ENCODE peak calls at places on chromosomes 11 and 22, in four cellular contexts. Q is GM12878, W is K562, L is HepG2. S is an unnamed sample.

GRCh38 chr11:31641477-31642062 is 132.0 kb downstream of the ELP4 start:
- DNase-seq in Q (no peak), W (peak), L (peak), S (peak)

GRCh38 chr11:72631806-72632731 is 42.2 kb downstream of the PDE2A start:
- DNase-seq in Q (no peak), L (no peak), W (peak), S (no peak)

GRCh38 chr22:47209547-47210023 is 447.1 kb downstream of the TBC1D22A start:
- DNase-seq in L (no peak), Q (no peak), W (no peak), S (no peak)

GRCh38 chr11:59960502-59961381 is 3.1 kb upstream of the OOSP4A start:
- DNase-seq in L (no peak), W (peak), Q (no peak), S (no peak)

GRCh38 chr22:32590556-32590955 is 115.9 kb downstream of the FBXO7 start:
- DNase-seq in Q (no peak), L (no peak), W (no peak), S (no peak)

GRCh38 chr11:87803748-87804147 is 371.5 kb downstream of the RAB38 start:
- DNase-seq in L (no peak), W (no peak), Q (no peak), S (no peak)

GRCh38 chr11:2374456-2375201 is 2.5 kb upstream of the CD81 start:
- DNase-seq in L (no peak), W (no peak), Q (no peak), S (no peak)

GRCh38 chr22:47205562-47205961 is 443.1 kb downstream of the TBC1D22A start:
- DNase-seq in W (no peak), Q (no peak), L (no peak), S (no peak)

GRCh38 chr11:35031869-35032268 is 107.1 kb upstream of the CD44 start:
- DNase-seq in L (no peak), Q (no peak), W (no peak), S (no peak)

GRCh38 chr11:125287467-125288232 is 123.1 kb downstream of the PKNOX2 start:
- DNase-seq in W (no peak), Q (no peak), L (no peak), S (no peak)

GRCh38 chr11:2471048-2471803 is 26.4 kb downstream of the KCNQ1 start:
- DNase-seq in W (no peak), L (no peak), Q (no peak), S (no peak)

GRCh38 chr22:40797427-40797826 is 21.7 kb downstream of the SLC25A17 start:
- DNase-seq in L (no peak), W (no peak), Q (no peak), S (no peak)

GRCh38 chr11:94024547-94024946 is 3.4 kb downstream of the HEPHL1 start:
- DNase-seq in L (no peak), W (no peak), Q (no peak), S (no peak)

GRCh38 chr22:36227396-36227795 is 11.9 kb downstream of the APOL2 start:
- DNase-seq in Q (no peak), L (no peak), W (no peak), S (no peak)

GRCh38 chr11:64241175-64241429 is 207 bp downstream of the FKBP2 start:
- DNase-seq in Q (peak), W (no peak), L (no peak), S (no peak)

GRCh38 chr22:44995282-44995597 is 14.6 kb downstream of the PHF21B start:
- DNase-seq in Q (no peak), W (no peak), L (no peak), S (no peak)

GRCh38 chr11:116605543-116605942 is 167.2 kb downstream of the BUD13 start:
- DNase-seq in Q (no peak), W (peak), L (peak), S (peak)

GRCh38 chr11:116563028-116563712 is 209.6 kb downstream of the BUD13 start:
- DNase-seq in Q (no peak), W (no peak), L (peak), S (no peak)

GRCh38 chr11:61879152-61879551 is 12.2 kb downstream of the FADS3 start:
- DNase-seq in W (no peak), Q (no peak), L (no peak), S (no peak)

GRCh38 chr11:106156290-106156937 is 79.0 kb downstream of the AASDHPPT start:
- DNase-seq in Q (peak), L (peak), W (peak), S (no peak)

GRCh38 chr11:30023037-30023436 is 6.2 kb upstream of the KCNA4 start:
- DNase-seq in W (no peak), Q (no peak), L (no peak), S (no peak)

GRCh38 chr22:17628304-17629166 is at the start of gene ATP6V1E1:
- DNase-seq in L (peak), Q (peak), W (peak), S (peak)

GRCh38 chr11:2451916-2452694 is 7.3 kb downstream of the KCNQ1 start:
- DNase-seq in L (no peak), W (no peak), Q (no peak), S (no peak)

GRCh38 chr22:20239951-20240773 is 28.0 kb downstream of the RTN4R start:
- DNase-seq in L (no peak), W (peak), Q (no peak), S (no peak)

GRCh38 chr11:71458146-71459070 is 5.4 kb downstream of the NADSYN1 start:
- DNase-seq in Q (no peak), L (no peak), W (no peak), S (no peak)

GRCh38 chr11:57131080-57131790 is 50.5 kb upstream of the LRRC55 start:
- DNase-seq in L (peak), W (peak), Q (no peak), S (peak)

GRCh38 chr11:134592391-134592990 is 180.4 kb upstream of the B3GAT1 start:
- DNase-seq in L (peak), Q (no peak), W (peak), S (peak)

GRCh38 chr22:21698430-21699329 is 32.9 kb downstream of the PPIL2 start:
- DNase-seq in L (no peak), Q (no peak), W (no peak), S (no peak)
- TF ChIP-seq POLR2A in L (no peak), Q (no peak), W (no peak), S (no peak)

GRCh38 chr11:119607726-119608125 is 121.3 kb downstream of the NECTIN1 start:
- DNase-seq in W (no peak), L (no peak), Q (no peak), S (no peak)
- TF ChIP-seq RFX5 in W (no peak), L (no peak), Q (no peak), S (no peak)

GRCh38 chr22:26751217-26751616 is 93.8 kb downstream of the MIAT start:
- DNase-seq in W (no peak), L (no peak), Q (no peak), S (peak)
- TF ChIP-seq YY1 in W (no peak), L (no peak), Q (no peak), S (peak)

DNA sequence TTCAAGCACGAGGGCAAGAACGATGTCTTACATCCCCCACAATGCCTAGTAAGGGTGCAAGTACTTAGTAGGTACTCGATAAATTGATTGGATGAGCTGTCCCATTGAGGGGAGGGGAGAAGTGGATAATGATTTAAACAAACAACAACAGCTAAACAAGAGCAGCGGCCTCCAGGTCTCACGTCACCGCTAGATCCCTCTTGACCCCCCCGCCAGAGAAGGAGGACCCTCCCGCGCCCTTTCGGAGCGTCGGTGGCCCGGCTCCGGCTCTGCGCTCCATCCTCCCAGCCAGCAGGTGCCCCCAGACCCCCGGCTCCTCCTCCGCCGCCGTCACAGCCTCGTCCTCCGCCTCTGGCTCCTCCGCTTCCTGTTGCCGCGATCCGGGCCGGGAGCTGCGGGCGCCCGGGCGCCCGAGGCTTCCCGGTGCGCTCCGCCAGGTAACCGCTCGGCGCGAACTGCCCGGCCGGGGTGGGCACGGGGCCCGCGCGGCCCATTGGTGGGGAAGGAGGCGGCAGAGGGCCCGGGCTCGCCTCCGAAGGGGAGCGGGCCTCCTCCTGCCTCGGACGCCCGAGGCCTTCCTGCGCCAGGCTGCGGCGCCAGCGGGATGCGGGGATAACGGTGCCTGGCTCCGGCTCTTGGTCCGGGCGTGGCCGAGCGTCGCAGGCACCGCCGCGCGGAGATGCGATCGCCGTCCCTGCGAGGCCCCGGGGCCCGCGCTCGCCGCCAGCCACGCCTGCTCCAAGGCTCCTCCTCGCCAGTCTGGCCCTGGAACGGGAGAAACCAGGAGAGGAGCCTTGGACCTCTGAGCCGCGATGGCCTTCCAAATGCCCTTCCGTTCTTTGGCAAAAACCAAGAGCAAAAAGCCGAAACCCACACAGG is at the start of gene TLCD5:
- DNase-seq in Q (no peak), L (peak), W (peak), S (peak)
- TF ChIP-seq POLR2A in Q (no peak), L (peak), W (no peak), S (no peak)

DNA sequence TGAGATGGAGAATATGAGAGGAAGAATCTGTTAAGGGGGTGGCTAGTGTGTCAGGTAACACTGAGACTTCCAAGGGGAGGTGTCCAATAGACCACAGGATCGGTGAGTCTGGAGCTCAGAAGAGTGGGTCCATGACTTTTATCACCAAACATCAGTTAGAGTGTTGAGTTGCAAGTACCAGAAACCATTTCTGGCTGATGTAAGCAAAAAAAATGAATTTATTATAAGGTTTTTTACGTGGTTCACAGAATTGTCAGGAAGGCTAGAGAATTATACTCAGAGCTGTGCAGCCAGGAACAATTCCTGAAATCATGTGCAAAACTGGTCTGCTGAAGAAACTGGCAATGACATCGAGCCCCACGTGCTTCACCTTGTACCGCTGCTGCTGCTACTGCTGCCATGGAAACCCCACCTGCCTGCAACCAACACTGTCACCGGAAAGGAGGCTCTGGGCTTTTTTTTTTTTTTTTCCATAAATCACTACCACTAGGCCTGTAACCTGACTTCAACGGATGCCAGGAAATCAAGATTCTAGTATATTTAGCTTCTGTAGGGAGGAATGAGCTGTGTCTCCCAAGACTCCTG is 16.6 kb upstream of the STK33 start:
- DNase-seq in L (no peak), W (no peak), Q (no peak), S (no peak)
- TF ChIP-seq RFX5 in L (no peak), W (no peak), Q (no peak), S (no peak)

DNA sequence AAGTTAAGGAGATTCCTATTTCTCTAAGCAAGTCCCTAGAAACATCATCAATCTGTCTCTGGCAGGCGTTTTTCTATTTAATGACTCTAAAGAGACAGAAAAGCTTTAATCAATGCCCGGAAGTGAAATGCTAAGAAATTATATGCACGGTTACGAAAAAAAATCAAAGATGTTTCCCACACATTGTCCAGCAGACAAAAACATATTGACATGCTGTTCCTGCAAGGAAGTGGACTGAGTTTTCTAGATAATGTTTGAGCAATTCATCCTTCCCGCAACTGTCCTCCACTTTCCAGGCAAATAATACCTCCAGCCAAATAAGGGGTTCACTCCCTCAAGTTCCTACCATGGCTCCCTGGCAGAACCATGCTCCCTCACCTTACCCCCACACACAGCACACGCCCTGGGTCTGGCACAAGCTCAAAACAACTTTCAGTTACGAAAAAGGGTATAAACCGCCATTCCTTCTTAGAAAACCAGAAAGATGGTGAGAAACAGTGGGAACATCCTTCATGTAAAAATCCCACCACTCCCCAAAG is 29.6 kb downstream of the GALNT18 start:
- DNase-seq in Q (no peak), L (no peak), W (no peak), S (no peak)
- TF ChIP-seq YY1 in Q (no peak), L (no peak), W (no peak), S (no peak)

GRCh38 chr22:30609260-30610185 is 2.5 kb downstream of the TCN2 start:
- DNase-seq in Q (peak), L (no peak), W (peak), S (no peak)
- TF ChIP-seq POLR2A in Q (no peak), L (no peak), W (peak), S (no peak)

GRCh38 chr22:48593551-48593950 is 1234.1 kb downstream of the BRD1 start:
- DNase-seq in L (no peak), Q (no peak), W (no peak), S (no peak)

GRCh38 chr22:48595511-48595905 is 1232.2 kb downstream of the BRD1 start:
- DNase-seq in W (no peak), L (no peak), Q (no peak), S (no peak)

GRCh38 chr22:48592931-48593330 is 1234.7 kb downstream of the BRD1 start:
- DNase-seq in W (no peak), Q (no peak), L (no peak), S (no peak)

GRCh38 chr22:48594757-48595510 is 1232.7 kb downstream of the BRD1 start:
- DNase-seq in W (no peak), L (no peak), Q (no peak), S (no peak)

GRCh38 chr22:48594016-48594756 is 1233.5 kb downstream of the BRD1 start:
- DNase-seq in W (no peak), Q (no peak), L (no peak), S (no peak)
- TF ChIP-seq RFX5 in W (no peak), Q (no peak), L (no peak), S (no peak)

S was measured in H1.